ENCODE peak calls at places on chromosome 3, in five cellular contexts. M is tibial nerve, B is right cardiac atrium, S is mesenchymal stem cell, I is aorta. E is an unnamed sample. For H3K4me1, the result is how much of the 10 kb centered on the place peaks cover.

GRCh38 chr3:35739181-35739809 is 100.0 kb downstream of the ARPP21 start:
- DNase-seq in B (no peak), I (no peak), M (no peak), S (no peak), E (no peak)

GRCh38 chr3:100463002-100463401 is 29.4 kb upstream of the TMEM45A start:
- DNase-seq in B (no peak), S (peak), I (no peak), M (peak), E (no peak)

GRCh38 chr3:8629151-8630021 is 15.2 kb downstream of the SSUH2 start:
- DNase-seq in S (peak), I (peak), M (peak), B (no peak), E (no peak)

GRCh38 chr3:140470962-140471361 is 206.9 kb upstream of the TRIM42 start:
- DNase-seq in B (no peak), S (no peak), M (no peak), I (no peak), E (no peak)

GRCh38 chr3:128133273-128133883 is 9.8 kb upstream of the RUVBL1 start:
- DNase-seq in S (peak), B (no peak), M (no peak), I (no peak), E (no peak)

GRCh38 chr3:32454731-32455608 is 47.7 kb downstream of the CMTM6 start:
- DNase-seq in M (no peak), B (no peak), S (no peak), I (no peak), E (no peak)

GRCh38 chr3:31840252-31840651 is 140.8 kb downstream of the OSBPL10 start:
- DNase-seq in I (no peak), M (no peak), S (no peak), B (no peak), E (no peak)

GRCh38 chr3:30770387-30770786 is 124.1 kb downstream of the GADL1 start:
- DNase-seq in I (no peak), S (peak), B (no peak), M (peak), E (no peak)

GRCh38 chr3:56826831-56827722 is 25.3 kb upstream of the ARHGEF3 start:
- DNase-seq in I (no peak), B (no peak), S (peak), M (no peak), E (no peak)

GRCh38 chr3:132549890-132550578 is 47.0 kb upstream of the ACKR4 start:
- DNase-seq in B (no peak), S (peak), M (no peak), I (no peak), E (no peak)

GRCh38 chr3:65524544-65525070 is 514.1 kb downstream of the MAGI1 start:
- DNase-seq in S (no peak), B (no peak), I (no peak), M (no peak), E (no peak)

GRCh38 chr3:189340680-189341460 is 169.1 kb downstream of the TPRG1 start:
- DNase-seq in B (no peak), I (no peak), S (peak), M (no peak), E (no peak)

GRCh38 chr3:132205609-132206008 is 111.6 kb upstream of the ACP3 start:
- DNase-seq in M (no peak), S (no peak), I (no peak), B (no peak), E (no peak)

GRCh38 chr3:131386429-131386926 is 4.9 kb downstream of the NUDT16 start:
- DNase-seq in S (peak), M (peak), I (no peak), B (peak), E (no peak)

GRCh38 chr3:9784876-9785443 is 7.3 kb downstream of the TADA3 start:
- DNase-seq in I (peak), B (no peak), S (no peak), M (no peak), E (no peak)

GRCh38 chr3:127408022-127408683 is 120.3 kb upstream of the PRR20G start:
- DNase-seq in B (no peak), S (no peak), I (no peak), M (no peak), E (peak)

GRCh38 chr3:120673116-120673515 is 8.9 kb downstream of the HGD start:
- DNase-seq in I (no peak), B (no peak), M (no peak), S (no peak), E (no peak)

GRCh38 chr3:58095471-58096145 is 87.4 kb downstream of the FLNB start:
- DNase-seq in M (no peak), B (no peak), S (no peak), I (no peak), E (no peak)

GRCh38 chr3:30605706-30606300 is 598 bp upstream of the TGFBR2 start:
- DNase-seq in I (no peak), B (no peak), M (no peak), S (no peak), E (no peak)

GRCh38 chr3:66344846-66345578 is 124.2 kb downstream of the SLC25A26 start:
- DNase-seq in S (no peak), M (no peak), I (no peak), B (no peak), E (no peak)

GRCh38 chr3:126961191-126961790 is 21.6 kb upstream of the PLXNA1 start:
- DNase-seq in S (peak), B (peak), M (peak), I (peak), E (peak)

GRCh38 chr3:3089017-3089416 is 21.2 kb downstream of the IL5RA start:
- DNase-seq in S (no peak), M (no peak), B (no peak), I (no peak), E (no peak)

GRCh38 chr3:195159819-195160175 is 111.2 kb downstream of the XXYLT1 start:
- DNase-seq in M (no peak), B (no peak), S (peak), I (no peak), E (no peak)
- H3K4me1 ChIP-seq in M (under half), B (under half), S (under half), I (under half), E (under half)

DNA sequence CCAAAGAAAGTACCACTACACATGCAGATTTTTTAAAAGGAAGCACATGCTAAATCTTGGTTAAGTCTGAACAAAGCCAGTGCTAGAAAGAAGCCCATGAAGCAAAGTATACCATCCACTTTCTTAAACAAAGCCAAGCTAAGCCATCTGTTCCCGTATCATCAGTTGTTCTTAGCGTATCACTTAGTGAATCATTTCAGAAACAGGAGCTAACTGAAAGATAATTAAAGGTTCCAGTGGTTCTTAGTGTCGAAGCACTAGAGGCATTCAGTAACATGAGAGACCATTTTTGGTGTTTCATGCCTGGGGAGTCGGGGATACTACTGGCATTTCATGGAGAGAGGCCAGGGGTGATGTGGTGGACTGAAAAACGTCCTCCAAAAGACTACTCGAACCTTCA is 12.8 kb downstream of the UBXN7 start:
- DNase-seq in M (no peak), B (no peak), S (no peak), I (no peak), E (no peak)
- H3K4me1 ChIP-seq in M (under half), B (under half), S (under half), I (under half), E (under half)

DNA sequence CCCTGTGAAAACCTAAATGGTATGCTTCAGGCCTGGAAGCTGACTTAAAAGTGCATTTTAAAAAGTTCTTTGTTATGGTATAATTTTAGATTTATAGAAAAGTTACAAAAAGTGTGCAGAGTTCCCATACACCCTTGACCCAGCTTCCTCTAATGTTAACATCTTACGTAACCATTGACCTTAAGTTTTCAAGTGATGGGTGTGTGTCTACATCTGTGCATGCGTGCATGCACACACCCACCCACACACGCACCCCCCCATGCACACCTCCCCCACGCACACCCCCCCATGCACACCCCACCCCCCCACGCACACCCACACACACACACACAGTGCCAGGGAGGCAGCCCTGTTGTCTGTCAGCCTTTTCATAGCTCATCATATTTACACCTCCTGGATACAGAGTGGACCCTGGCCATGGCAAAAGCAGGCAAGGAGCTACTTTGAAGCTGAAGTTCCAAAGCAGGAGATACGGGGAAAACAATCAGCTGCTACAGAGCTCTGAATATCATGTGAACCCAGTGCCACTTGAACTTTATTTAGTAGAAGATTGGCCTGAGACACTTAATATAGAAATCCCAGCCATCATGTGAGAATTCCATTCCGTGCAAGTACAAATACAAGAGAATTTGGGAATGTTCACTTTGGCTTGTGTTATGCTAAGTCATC is 30.0 kb upstream of the TRAK1 start:
- DNase-seq in I (no peak), B (peak), S (peak), M (no peak), E (no peak)
- H3K4me1 ChIP-seq in I (under half), B (under half), S (under half), M (under half), E (under half)

GRCh38 chr3:72769758-72770540 is 78.3 kb downstream of the SHQ1 start:
- DNase-seq in M (no peak), I (no peak), S (no peak), B (no peak), E (no peak)
- H3K4me1 ChIP-seq in M (under half), I (under half), S (under half), B (under half), E (under half)

GRCh38 chr3:64214002-64214696 is 11.1 kb downstream of the PRICKLE2 start:
- DNase-seq in S (peak), M (peak), I (peak), B (peak), E (peak)
- H3K4me1 ChIP-seq in S (under half), M (half or more), I (under half), B (under half), E (under half)

DNA sequence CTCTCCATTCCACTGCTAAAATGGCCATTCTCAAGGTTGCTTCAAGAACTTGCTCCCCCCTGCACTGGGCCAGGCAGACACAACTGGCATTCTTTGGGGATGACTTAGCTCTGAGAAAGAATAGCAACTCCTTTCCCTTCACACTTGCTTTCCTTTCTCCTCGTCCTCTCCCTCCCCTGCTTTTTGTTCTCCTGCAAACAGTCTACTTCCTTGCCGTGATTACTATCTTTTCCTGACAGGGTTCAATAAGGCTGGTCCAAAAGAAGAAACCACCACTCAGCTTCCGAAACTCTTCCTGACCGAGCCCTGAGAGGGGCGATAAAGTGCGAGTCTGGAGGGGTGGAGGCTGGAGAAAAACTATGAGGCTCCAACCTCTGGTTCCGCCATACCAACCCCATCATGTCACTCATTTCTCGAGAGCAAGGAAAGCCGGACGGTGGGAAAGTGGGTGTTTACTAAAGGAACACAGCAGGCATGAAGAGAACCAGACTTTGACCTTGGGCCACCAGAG is 5.0 kb downstream of the AMOTL2 start:
- DNase-seq in M (no peak), S (peak), B (no peak), I (peak), E (no peak)
- H3K4me1 ChIP-seq in M (half or more), S (half or more), B (half or more), I (under half), E (under half)